ENCODE peak calls at places on chromosomes 5 and 9, in five cellular contexts. One of them, this sample, is unnamed.
A peak's percentile ranks its signal among the peaks of the same experiment; 100 is the strongest.

GRCh38 chr9:90870646-90871326 is 69.2 kb downstream of the SYK start:
- DNase-seq in gastrocnemius medialis: no peak
- DNase-seq in fibroblast of mammary gland: peak; percentile 56
- DNase-seq in activated T-helper 1 cell treated with Interleukin-2 at 50 U/mL for 16 hours: no peak
- DNase-seq in B cell: peak; percentile 65
- DNase-seq in this sample: peak; percentile 37

GRCh38 chr9:477146-477545 is 262.5 kb downstream of the DOCK8 start:
- DNase-seq in gastrocnemius medialis: no peak
- DNase-seq in fibroblast of mammary gland: no peak
- DNase-seq in activated T-helper 1 cell treated with Interleukin-2 at 50 U/mL for 16 hours: no peak
- DNase-seq in B cell: no peak
- DNase-seq in this sample: no peak

GRCh38 chr5:11904270-11904906 is at the start of gene CTNND2:
- DNase-seq in gastrocnemius medialis: no peak
- DNase-seq in fibroblast of mammary gland: no peak
- DNase-seq in activated T-helper 1 cell treated with Interleukin-2 at 50 U/mL for 16 hours: no peak
- DNase-seq in B cell: no peak
- DNase-seq in this sample: peak; percentile 83

GRCh38 chr9:16627967-16628366 is 242.5 kb downstream of the BNC2 start:
- DNase-seq in gastrocnemius medialis: peak; percentile 33
- DNase-seq in fibroblast of mammary gland: peak; percentile 100
- DNase-seq in activated T-helper 1 cell treated with Interleukin-2 at 50 U/mL for 16 hours: no peak
- DNase-seq in B cell: no peak
- DNase-seq in this sample: no peak

GRCh38 chr5:20340123-20340522 is 352.1 kb upstream of the CDH18 start:
- DNase-seq in gastrocnemius medialis: no peak
- DNase-seq in fibroblast of mammary gland: no peak
- DNase-seq in activated T-helper 1 cell treated with Interleukin-2 at 50 U/mL for 16 hours: no peak
- DNase-seq in B cell: no peak
- DNase-seq in this sample: no peak

GRCh38 chr5:132905938-132906337 is 32.5 kb downstream of the LEAP2 start:
- DNase-seq in gastrocnemius medialis: no peak
- DNase-seq in fibroblast of mammary gland: peak; percentile 39
- DNase-seq in activated T-helper 1 cell treated with Interleukin-2 at 50 U/mL for 16 hours: no peak
- DNase-seq in B cell: no peak
- DNase-seq in this sample: no peak

GRCh38 chr9:76373173-76373771 is 21.0 kb downstream of the RFK start:
- DNase-seq in gastrocnemius medialis: peak; percentile 21
- DNase-seq in fibroblast of mammary gland: peak; percentile 91
- DNase-seq in activated T-helper 1 cell treated with Interleukin-2 at 50 U/mL for 16 hours: no peak
- DNase-seq in B cell: no peak
- DNase-seq in this sample: no peak

GRCh38 chr9:135100241-135101067 is 13.0 kb downstream of the OLFM1 start:
- DNase-seq in gastrocnemius medialis: no peak
- DNase-seq in fibroblast of mammary gland: no peak
- DNase-seq in activated T-helper 1 cell treated with Interleukin-2 at 50 U/mL for 16 hours: no peak
- DNase-seq in B cell: no peak
- DNase-seq in this sample: no peak

GRCh38 chr5:154849791-154850201 is 607 bp downstream of the FAXDC2 start:
- DNase-seq in gastrocnemius medialis: no peak
- DNase-seq in fibroblast of mammary gland: peak; percentile 62
- DNase-seq in activated T-helper 1 cell treated with Interleukin-2 at 50 U/mL for 16 hours: no peak
- DNase-seq in B cell: no peak
- DNase-seq in this sample: no peak

GRCh38 chr5:113487779-113488644 is at the start of gene MCC:
- DNase-seq in gastrocnemius medialis: peak; percentile 14
- DNase-seq in fibroblast of mammary gland: peak; percentile 86
- DNase-seq in activated T-helper 1 cell treated with Interleukin-2 at 50 U/mL for 16 hours: no peak
- DNase-seq in B cell: peak; percentile 30
- DNase-seq in this sample: peak; percentile 86

GRCh38 chr5:133523921-133524320 is 88.4 kb downstream of the FSTL4 start:
- DNase-seq in gastrocnemius medialis: no peak
- DNase-seq in fibroblast of mammary gland: no peak
- DNase-seq in activated T-helper 1 cell treated with Interleukin-2 at 50 U/mL for 16 hours: no peak
- DNase-seq in B cell: no peak
- DNase-seq in this sample: no peak

GRCh38 chr9:98182069-98182820 is 10.2 kb downstream of the CORO2A start:
- DNase-seq in gastrocnemius medialis: no peak
- DNase-seq in fibroblast of mammary gland: no peak
- DNase-seq in activated T-helper 1 cell treated with Interleukin-2 at 50 U/mL for 16 hours: no peak
- DNase-seq in B cell: no peak
- DNase-seq in this sample: no peak

GRCh38 chr5:26893078-26893477 is 145.3 kb downstream of the CDH9 start:
- DNase-seq in gastrocnemius medialis: no peak
- DNase-seq in fibroblast of mammary gland: no peak
- DNase-seq in activated T-helper 1 cell treated with Interleukin-2 at 50 U/mL for 16 hours: no peak
- DNase-seq in B cell: no peak
- DNase-seq in this sample: no peak

GRCh38 chr9:6133346-6134063 is 82.1 kb upstream of the IL33 start:
- DNase-seq in gastrocnemius medialis: no peak
- DNase-seq in fibroblast of mammary gland: peak; percentile 38
- DNase-seq in activated T-helper 1 cell treated with Interleukin-2 at 50 U/mL for 16 hours: no peak
- DNase-seq in B cell: no peak
- DNase-seq in this sample: no peak

GRCh38 chr5:132439521-132440206 is 50.9 kb downstream of the IRF1 start:
- DNase-seq in gastrocnemius medialis: peak; percentile 84
- DNase-seq in fibroblast of mammary gland: peak; percentile 94
- DNase-seq in activated T-helper 1 cell treated with Interleukin-2 at 50 U/mL for 16 hours: no peak
- DNase-seq in B cell: no peak
- DNase-seq in this sample: no peak

GRCh38 chr9:21554813-21555212 is 72.7 kb upstream of the IFNE start:
- DNase-seq in gastrocnemius medialis: no peak
- DNase-seq in fibroblast of mammary gland: no peak
- DNase-seq in activated T-helper 1 cell treated with Interleukin-2 at 50 U/mL for 16 hours: no peak
- DNase-seq in B cell: no peak
- DNase-seq in this sample: no peak

GRCh38 chr5:33582417-33582816 is 141.7 kb downstream of the TARS1 start:
- DNase-seq in gastrocnemius medialis: no peak
- DNase-seq in fibroblast of mammary gland: no peak
- DNase-seq in activated T-helper 1 cell treated with Interleukin-2 at 50 U/mL for 16 hours: no peak
- DNase-seq in B cell: no peak
- DNase-seq in this sample: no peak

GRCh38 chr5:172444110-172444510 is 10.2 kb downstream of the SH3PXD2B start:
- DNase-seq in gastrocnemius medialis: no peak
- DNase-seq in fibroblast of mammary gland: peak; percentile 84
- DNase-seq in activated T-helper 1 cell treated with Interleukin-2 at 50 U/mL for 16 hours: no peak
- DNase-seq in B cell: no peak
- DNase-seq in this sample: no peak

GRCh38 chr9:99363509-99363908 is 141.4 kb downstream of the SEC61B start:
- DNase-seq in gastrocnemius medialis: no peak
- DNase-seq in fibroblast of mammary gland: no peak
- DNase-seq in activated T-helper 1 cell treated with Interleukin-2 at 50 U/mL for 16 hours: no peak
- DNase-seq in B cell: no peak
- DNase-seq in this sample: no peak

GRCh38 chr5:160230686-160231527 is 1.6 kb downstream of the FABP6 start:
- DNase-seq in gastrocnemius medialis: no peak
- DNase-seq in fibroblast of mammary gland: peak; percentile 54
- DNase-seq in activated T-helper 1 cell treated with Interleukin-2 at 50 U/mL for 16 hours: no peak
- DNase-seq in B cell: no peak
- DNase-seq in this sample: no peak

GRCh38 chr9:38644601-38645000 is 24.2 kb upstream of the ANKRD18A start:
- DNase-seq in gastrocnemius medialis: no peak
- DNase-seq in fibroblast of mammary gland: no peak
- DNase-seq in activated T-helper 1 cell treated with Interleukin-2 at 50 U/mL for 16 hours: no peak
- DNase-seq in B cell: no peak
- DNase-seq in this sample: no peak

GRCh38 chr5:81125959-81126358 is 107.2 kb upstream of the CKMT2 start:
- DNase-seq in gastrocnemius medialis: no peak
- DNase-seq in fibroblast of mammary gland: peak; percentile 6
- DNase-seq in activated T-helper 1 cell treated with Interleukin-2 at 50 U/mL for 16 hours: no peak
- DNase-seq in B cell: no peak
- DNase-seq in this sample: no peak

GRCh38 chr5:177604656-177605055 is 4.7 kb downstream of the B4GALT7 start:
- DNase-seq in gastrocnemius medialis: no peak
- DNase-seq in fibroblast of mammary gland: no peak
- DNase-seq in activated T-helper 1 cell treated with Interleukin-2 at 50 U/mL for 16 hours: no peak
- DNase-seq in B cell: no peak
- DNase-seq in this sample: no peak

GRCh38 chr9:95032580-95033298 is 284.8 kb downstream of the FANCC start:
- DNase-seq in gastrocnemius medialis: peak; percentile 64
- DNase-seq in fibroblast of mammary gland: no peak
- DNase-seq in activated T-helper 1 cell treated with Interleukin-2 at 50 U/mL for 16 hours: no peak
- DNase-seq in B cell: no peak
- DNase-seq in this sample: no peak

GRCh38 chr9:77016111-77016525 is 3.3 kb upstream of the FOXB2 start:
- DNase-seq in gastrocnemius medialis: no peak
- DNase-seq in fibroblast of mammary gland: no peak
- DNase-seq in activated T-helper 1 cell treated with Interleukin-2 at 50 U/mL for 16 hours: no peak
- DNase-seq in B cell: peak; percentile 18
- DNase-seq in this sample: peak; percentile 62

GRCh38 chr5:16809816-16810502 is 126.1 kb downstream of the MYO10 start:
- DNase-seq in gastrocnemius medialis: no peak
- DNase-seq in fibroblast of mammary gland: peak; percentile 49
- DNase-seq in activated T-helper 1 cell treated with Interleukin-2 at 50 U/mL for 16 hours: no peak
- DNase-seq in B cell: no peak
- DNase-seq in this sample: no peak

GRCh38 chr9:123238364-123238763 is 30.0 kb downstream of the STRBP start:
- DNase-seq in gastrocnemius medialis: peak; percentile 2
- DNase-seq in fibroblast of mammary gland: peak; percentile 4
- DNase-seq in activated T-helper 1 cell treated with Interleukin-2 at 50 U/mL for 16 hours: no peak
- DNase-seq in B cell: no peak
- DNase-seq in this sample: no peak

GRCh38 chr9:88411471-88411870 is 23.2 kb downstream of the SPIN1 start:
- DNase-seq in gastrocnemius medialis: no peak
- DNase-seq in fibroblast of mammary gland: no peak
- DNase-seq in activated T-helper 1 cell treated with Interleukin-2 at 50 U/mL for 16 hours: no peak
- DNase-seq in B cell: no peak
- DNase-seq in this sample: no peak

GRCh38 chr5:42894057-42894456 is 82.4 kb upstream of the SELENOP start:
- DNase-seq in gastrocnemius medialis: no peak
- DNase-seq in fibroblast of mammary gland: no peak
- DNase-seq in activated T-helper 1 cell treated with Interleukin-2 at 50 U/mL for 16 hours: no peak
- DNase-seq in B cell: no peak
- DNase-seq in this sample: no peak

GRCh38 chr9:37936965-37937364 is 33.0 kb upstream of the SLC25A51 start:
- DNase-seq in gastrocnemius medialis: no peak
- DNase-seq in fibroblast of mammary gland: peak; percentile 76
- DNase-seq in activated T-helper 1 cell treated with Interleukin-2 at 50 U/mL for 16 hours: no peak
- DNase-seq in B cell: no peak
- DNase-seq in this sample: no peak

GRCh38 chr9:75457474-75458011 is 369.2 kb downstream of the OSTF1 start:
- DNase-seq in gastrocnemius medialis: no peak
- DNase-seq in fibroblast of mammary gland: no peak
- DNase-seq in activated T-helper 1 cell treated with Interleukin-2 at 50 U/mL for 16 hours: no peak
- DNase-seq in B cell: no peak
- DNase-seq in this sample: no peak

GRCh38 chr9:137046094-137046787 is at the start of gene NPDC1:
- DNase-seq in gastrocnemius medialis: no peak
- DNase-seq in fibroblast of mammary gland: peak; percentile 57
- DNase-seq in activated T-helper 1 cell treated with Interleukin-2 at 50 U/mL for 16 hours: peak; percentile 66
- DNase-seq in B cell: peak; percentile 89
- DNase-seq in this sample: peak; percentile 70

GRCh38 chr9:8916771-8917170 is 1117.2 kb upstream of the DMAC1 start:
- DNase-seq in gastrocnemius medialis: no peak
- DNase-seq in fibroblast of mammary gland: no peak
- DNase-seq in activated T-helper 1 cell treated with Interleukin-2 at 50 U/mL for 16 hours: no peak
- DNase-seq in B cell: no peak
- DNase-seq in this sample: no peak

This sample was measured in mesothelial cell of epicardium.